ENCODE peak calls at places on chromosomes 5 and 9, in eight cellular contexts. F is neural crest cell; H is C1 segment of cervical spinal cord; K is activated naive CD8-positive, alpha-beta T cell treated with anti-CD3 and anti-CD28 coated beads, Interleukin-2, amount 50 U/mL, for 16 hours; V is KG1; G is T-helper 9 cell; W is fibroblast of pulmonary artery; R is RKO. L is an unnamed sample.

GRCh38 chr5:37792976-37793328 is 46.9 kb downstream of the GDNF start:
- DNase-seq in K (no peak), H (no peak), F (no peak), W (peak; percentile 30), V (no peak), R (peak; percentile 43), G (no peak), L (no peak)

GRCh38 chr9:16672501-16672900 is 198.0 kb downstream of the BNC2 start:
- DNase-seq in V (no peak), K (no peak), W (no peak), R (no peak), H (no peak), G (no peak), F (no peak), L (no peak)

GRCh38 chr5:136174021-136174659 is 18.8 kb downstream of the SMIM32 start:
- DNase-seq in K (no peak), R (peak; percentile 70), F (no peak), H (no peak), G (no peak), V (no peak), W (peak; percentile 80), L (no peak)

GRCh38 chr5:93371893-93372292 is 209.1 kb downstream of the NR2F1-AS1 start:
- DNase-seq in G (no peak), R (no peak), K (no peak), V (no peak), H (no peak), F (no peak), W (no peak), L (no peak)

GRCh38 chr9:101628173-101628572 is 33.4 kb upstream of the PPP3R2 start:
- DNase-seq in K (no peak), F (no peak), H (no peak), W (peak; percentile 13), V (no peak), G (no peak), R (peak; percentile 58), L (no peak)

GRCh38 chr5:126103872-126104271 is 319.3 kb upstream of the GRAMD2B start:
- DNase-seq in K (no peak), H (no peak), F (no peak), R (no peak), V (no peak), G (no peak), W (no peak), L (no peak)

GRCh38 chr5:154756871-154757646 is 1.9 kb downstream of the LARP1 start:
- DNase-seq in R (peak; percentile 45), G (peak; percentile 32), F (peak; percentile 20), K (peak; percentile 28), W (peak; percentile 38), H (peak; percentile 59), V (no peak), L (no peak)

GRCh38 chr5:66440202-66440680 is 156.0 kb upstream of the MAST4 start:
- DNase-seq in H (no peak), R (peak; percentile 78), V (no peak), K (no peak), W (peak; percentile 99), G (no peak), F (no peak), L (no peak)

GRCh38 chr5:159053216-159053615 is 46.5 kb downstream of the EBF1 start:
- DNase-seq in K (no peak), G (no peak), W (no peak), R (no peak), H (no peak), F (no peak), V (no peak), L (no peak)

L was measured in amygdala.